ENCODE peak calls at places on chromosomes 2 and 18, in six cellular contexts. P, O, K, L, H and M are unnamed samples.

GRCh38 chr2:119480718-119481142 is 43.6 kb downstream of the SCTR start:
- DNase-seq in P (no peak), O (peak; percentile 45), K (no peak), L (no peak), H (peak; percentile 30), M (no peak)

GRCh38 chr18:48851563-48851962 is 99.2 kb downstream of the SMAD7 start:
- DNase-seq in P (no peak), O (peak; percentile 69), K (no peak), L (peak; percentile 53), H (peak; percentile 41), M (no peak)

GRCh38 chr18:28003451-28003850 is 173.5 kb downstream of the CDH2 start:
- DNase-seq in P (no peak), O (no peak), K (no peak), L (no peak), H (no peak), M (no peak)

GRCh38 chr18:35389095-35389618 is 12.0 kb upstream of the ZNF396 start:
- DNase-seq in P (no peak), O (no peak), K (no peak), L (no peak), H (no peak), M (no peak)

GRCh38 chr2:51265539-51265938 is 233.6 kb upstream of the NRXN1 start:
- DNase-seq in P (no peak), O (no peak), K (no peak), L (no peak), H (no peak), M (no peak)

GRCh38 chr18:1968801-1969498 is 602.4 kb downstream of the METTL4 start:
- DNase-seq in P (no peak), O (no peak), K (no peak), L (no peak), H (no peak), M (no peak)

GRCh38 chr18:22224339-22224738 is 55.0 kb downstream of the GATA6 start:
- DNase-seq in P (no peak), O (no peak), K (no peak), L (no peak), H (no peak), M (no peak)

GRCh38 chr2:68980956-68981355 is 6.5 kb downstream of the GKN1 start:
- DNase-seq in P (no peak), O (no peak), K (no peak), L (no peak), H (no peak), M (no peak)

GRCh38 chr2:35035883-35036282 is 1319.7 kb upstream of the CRIM1 start:
- DNase-seq in P (no peak), O (no peak), K (no peak), L (no peak), H (no peak), M (no peak)

GRCh38 chr18:41613210-41613609 is 341.8 kb upstream of the PIK3C3 start:
- DNase-seq in P (no peak), O (no peak), K (no peak), L (no peak), H (no peak), M (no peak)

GRCh38 chr18:24553886-24554285 is 93.4 kb downstream of the HRH4 start:
- DNase-seq in P (no peak), O (no peak), K (no peak), L (no peak), H (no peak), M (no peak)

GRCh38 chr2:101311390-101312019 is 3.0 kb upstream of the RNF149 start:
- DNase-seq in P (no peak), O (no peak), K (no peak), L (no peak), H (no peak), M (no peak)

GRCh38 chr2:216716109-216716508 is 20.8 kb upstream of the IGFBP5 start:
- DNase-seq in P (no peak), O (no peak), K (no peak), L (no peak), H (no peak), M (no peak)

GRCh38 chr2:24824071-24824588 is 30.9 kb downstream of the CENPO start:
- DNase-seq in P (no peak), O (no peak), K (no peak), L (no peak), H (no peak), M (no peak)

GRCh38 chr2:143692162-143692561 is 562.9 kb downstream of the ARHGAP15 start:
- DNase-seq in P (no peak), O (no peak), K (no peak), L (no peak), H (no peak), M (no peak)

GRCh38 chr18:22489694-22490093 is 72.0 kb upstream of the CTAGE1 start:
- DNase-seq in P (no peak), O (no peak), K (no peak), L (no peak), H (no peak), M (no peak)

GRCh38 chr2:213213186-213213585 is 61.8 kb upstream of the IKZF2 start:
- DNase-seq in P (no peak), O (no peak), K (no peak), L (no peak), H (no peak), M (no peak)

GRCh38 chr2:95030496-95030895 is 5.0 kb downstream of the MAL start:
- DNase-seq in P (no peak), O (no peak), K (no peak), L (no peak), H (no peak), M (no peak)

GRCh38 chr2:179393481-179393880 is 128.8 kb upstream of the SESTD1 start:
- DNase-seq in P (no peak), O (no peak), K (no peak), L (no peak), H (no peak), M (no peak)

GRCh38 chr2:102112271-102112670 is 30.3 kb upstream of the IL1R1 start:
- DNase-seq in P (no peak), O (no peak), K (no peak), L (no peak), H (no peak), M (no peak)

GRCh38 chr2:133811409-133812125 is 243.3 kb upstream of the NCKAP5 start:
- DNase-seq in P (no peak), O (no peak), K (no peak), L (no peak), H (no peak), M (no peak)

GRCh38 chr2:45330617-45331016 is 280.4 kb downstream of the SRBD1 start:
- DNase-seq in P (no peak), O (no peak), K (no peak), L (no peak), H (no peak), M (peak; percentile 88)

GRCh38 chr2:104043864-104044263 is 810.1 kb upstream of the POU3F3 start:
- DNase-seq in P (no peak), O (peak; percentile 8), K (no peak), L (no peak), H (no peak), M (no peak)
- TF ChIP-seq CTCF in P (no peak), O (no peak), K (no peak), L (no peak), H (no peak), M (no peak)

GRCh38 chr2:174580951-174581350 is 16.7 kb downstream of the WIPF1 start:
- DNase-seq in P (no peak), O (no peak), K (no peak), L (no peak), H (no peak), M (no peak)

GRCh38 chr2:174581543-174581942 is 16.1 kb downstream of the WIPF1 start:
- DNase-seq in P (no peak), O (no peak), K (no peak), L (no peak), H (no peak), M (no peak)

GRCh38 chr2:174574657-174575056 is 22.9 kb downstream of the WIPF1 start:
- DNase-seq in P (no peak), O (no peak), K (no peak), L (no peak), H (no peak), M (no peak)

GRCh38 chr2:174575124-174575776 is 22.4 kb downstream of the WIPF1 start:
- DNase-seq in P (no peak), O (no peak), K (no peak), L (no peak), H (no peak), M (no peak)

DNA sequence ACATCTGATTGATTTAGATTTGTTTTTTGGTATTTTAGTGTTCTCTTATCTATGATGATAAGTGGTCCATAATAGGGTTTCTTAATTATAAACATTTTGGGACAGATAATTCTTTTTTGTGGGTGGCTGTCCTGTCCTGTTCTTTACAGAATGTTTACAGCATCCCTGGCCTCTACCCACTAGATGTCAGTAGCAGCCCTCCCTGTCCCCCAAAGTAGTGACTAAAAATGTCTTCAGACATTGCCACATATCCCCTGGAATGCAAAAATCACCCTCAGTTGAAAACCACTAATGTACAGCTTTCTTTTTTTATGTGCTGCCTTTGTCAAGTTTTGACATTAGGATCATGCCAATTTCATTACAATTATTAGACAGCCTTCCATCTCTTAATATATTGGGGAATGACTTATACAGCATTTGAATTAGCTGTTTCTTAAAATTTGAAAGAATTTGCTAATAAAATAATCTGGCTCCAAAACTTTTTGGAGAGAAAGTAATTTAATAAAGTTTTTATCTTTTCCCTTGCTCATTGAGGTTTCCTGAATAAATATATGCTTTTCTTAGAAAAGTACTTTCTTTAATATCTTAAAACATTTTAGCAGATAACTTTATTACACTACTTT is 19.5 kb downstream of the WIPF1 start:
- DNase-seq in P (no peak), O (no peak), K (peak; percentile 51), L (no peak), H (peak; percentile 17), M (no peak)
- TF ChIP-seq CTCF in P (no peak), O (peak; percentile 55), K (peak; percentile 75), L (peak; percentile 49), H (peak; percentile 61), M (peak; percentile 76)

GRCh38 chr18:31626409-31626808 is 34.7 kb downstream of the TTR start:
- DNase-seq in P (no peak), O (no peak), K (no peak), L (no peak), H (no peak), M (no peak)
- TF ChIP-seq CTCF in P (no peak), O (no peak), K (no peak), L (no peak), H (no peak), M (peak; percentile 35)

GRCh38 chr2:20600756-20601325 is 50.1 kb downstream of the HS1BP3 start:
- DNase-seq in P (no peak), O (no peak), K (no peak), L (no peak), H (no peak), M (no peak)
- TF ChIP-seq CTCF in P (no peak), O (peak; percentile 51), K (no peak), L (no peak), H (peak; percentile 52), M (peak; percentile 56)

DNA sequence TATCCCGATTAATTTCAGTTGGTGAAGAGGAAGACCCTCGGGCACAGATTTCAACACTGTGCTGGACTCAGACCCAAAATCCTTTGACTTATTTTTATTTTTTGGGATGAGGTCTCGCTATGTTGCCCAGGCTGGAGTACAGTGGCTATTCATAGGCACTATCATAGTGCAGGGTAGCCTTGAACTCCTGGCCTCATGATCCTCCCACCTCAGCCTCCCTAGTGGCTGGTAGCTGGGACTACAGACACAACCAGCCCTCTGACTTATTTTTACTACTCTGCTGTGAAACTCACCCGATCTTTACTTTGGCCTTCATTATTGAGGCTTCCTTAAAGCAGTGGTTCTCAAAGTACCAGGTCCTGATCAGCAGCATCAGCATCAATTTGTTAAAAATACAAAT is 18.2 kb upstream of the ADAM17 start:
- DNase-seq in P (no peak), O (no peak), K (no peak), L (no peak), H (no peak), M (no peak)
- TF ChIP-seq CTCF in P (no peak), O (no peak), K (no peak), L (no peak), H (peak; percentile 13), M (peak; percentile 22)